ENCODE peak calls at places on chromosomes 16 and 17, in nine cellular contexts. H is endothelial cell of umbilical vein; B is CD4-positive, alpha-beta T cell; Q is mesenchymal stem cell; E is fibroblast of lung; G is breast epithelium; P is left ventricle myocardium inferior; D is tibial nerve; U is cardiac muscle cell. W is an unnamed sample.
A peak's percentile ranks its signal among the peaks of the same experiment; 100 is the strongest.

GRCh38 chr16:48098472-48098871 is 57.3 kb downstream of the ABCC12 start:
- DNase-seq in P (no peak), G (no peak), Q (no peak), E (peak; percentile 43), H (no peak), D (no peak), U (no peak), B (no peak), W (no peak)

GRCh38 chr16:67432491-67432890 is 1.6 kb downstream of the HSD11B2 start:
- DNase-seq in D (no peak), Q (no peak), G (no peak), B (no peak), P (no peak), E (no peak), U (no peak), H (no peak), W (no peak)

GRCh38 chr17:63426917-63427308 is 19.2 kb downstream of the CYB561 start:
- DNase-seq in E (no peak), B (no peak), P (no peak), H (no peak), Q (no peak), D (no peak), U (no peak), G (no peak), W (no peak)

GRCh38 chr16:67530013-67530939 is 1.6 kb downstream of the RIPOR1 start:
- DNase-seq in U (peak; percentile 85), B (peak; percentile 17), G (peak; percentile 57), E (peak; percentile 85), H (peak; percentile 48), P (peak; percentile 82), D (peak; percentile 58), Q (peak; percentile 87), W (peak; percentile 35)

GRCh38 chr17:57948555-57949420 is 6.4 kb downstream of the CUEDC1 start:
- DNase-seq in H (peak; percentile 43), B (no peak), P (no peak), U (peak; percentile 82), Q (peak; percentile 98), D (no peak), E (peak; percentile 98), G (no peak), W (no peak)

GRCh38 chr17:909642-910323 is 69.8 kb downstream of the NXN start:
- DNase-seq in H (no peak), Q (peak; percentile 60), B (no peak), P (no peak), U (peak; percentile 62), G (no peak), E (no peak), D (no peak), W (no peak)

GRCh38 chr17:74563358-74563757 is 4.0 kb downstream of the CD300H start:
- DNase-seq in E (no peak), G (no peak), B (no peak), D (no peak), U (no peak), H (no peak), P (no peak), Q (no peak), W (no peak)

GRCh38 chr17:75288784-75289121 is 480 bp downstream of the SLC25A19 start:
- DNase-seq in G (peak; percentile 46), E (no peak), U (no peak), Q (no peak), D (no peak), H (no peak), P (no peak), B (peak; percentile 28), W (no peak)

GRCh38 chr17:28524476-28525415 is 18.6 kb downstream of the FOXN1 start:
- DNase-seq in G (peak; percentile 61), B (no peak), H (no peak), U (peak; percentile 71), D (no peak), E (peak; percentile 74), P (no peak), Q (peak; percentile 67), W (peak; percentile 88)

GRCh38 chr16:80682435-80683070 is 121.8 kb downstream of the CDYL2 start:
- DNase-seq in H (no peak), U (peak; percentile 61), D (no peak), Q (no peak), P (no peak), E (peak; percentile 48), B (no peak), G (no peak), W (no peak)

GRCh38 chr16:4846503-4846900 is 586 bp downstream of the GLYR1 start:
- DNase-seq in H (peak; percentile 77), D (no peak), E (peak; percentile 66), U (peak; percentile 44), Q (peak; percentile 90), B (peak; percentile 10), G (peak; percentile 41), P (peak; percentile 31), W (peak; percentile 43)

GRCh38 chr17:55641559-55642160 is 81.0 kb downstream of the TMEM100 start:
- DNase-seq in E (peak; percentile 42), G (peak; percentile 26), D (peak; percentile 54), Q (peak; percentile 81), U (peak; percentile 85), P (peak; percentile 63), H (peak; percentile 77), B (no peak), W (peak; percentile 41)

GRCh38 chr17:37280841-37281240 is 94.9 kb upstream of the C17orf78 start:
- DNase-seq in H (no peak), U (no peak), G (no peak), P (no peak), B (no peak), E (peak; percentile 47), Q (no peak), D (no peak), W (no peak)

GRCh38 chr17:17156511-17156910 is 49.6 kb downstream of the PLD6 start:
- DNase-seq in G (no peak), B (no peak), P (no peak), E (peak; percentile 70), Q (no peak), U (peak; percentile 11), D (no peak), H (no peak), W (no peak)

GRCh38 chr17:65551641-65552040 is 9.8 kb downstream of the AXIN2 start:
- DNase-seq in G (no peak), Q (no peak), H (no peak), D (no peak), E (no peak), B (no peak), P (no peak), U (no peak), W (no peak)

GRCh38 chr17:75250009-75250471 is 11.4 kb downstream of the GGA3 start:
- DNase-seq in Q (peak; percentile 57), G (no peak), E (peak; percentile 42), B (peak; percentile 67), D (no peak), H (peak; percentile 85), P (no peak), U (peak; percentile 70), W (no peak)

GRCh38 chr17:82149401-82150099 is 51.5 kb upstream of the FASN start:
- DNase-seq in Q (peak; percentile 4), E (no peak), H (no peak), P (no peak), B (no peak), U (no peak), D (no peak), G (no peak), W (no peak)

GRCh38 chr16:86590501-86591144 is 12.3 kb downstream of the FOXL1 start:
- DNase-seq in P (no peak), H (peak; percentile 63), U (peak; percentile 69), D (no peak), G (no peak), B (no peak), E (peak; percentile 98), Q (peak; percentile 84), W (no peak)

GRCh38 chr17:17152385-17152784 is 53.7 kb downstream of the PLD6 start:
- DNase-seq in U (peak; percentile 15), E (peak; percentile 9), B (no peak), H (peak; percentile 13), G (no peak), D (no peak), P (peak; percentile 71), Q (no peak), W (no peak)

GRCh38 chr16:35480361-35480760 is 2020.9 kb downstream of the TP53TG3F start:
- DNase-seq in D (no peak), P (no peak), H (no peak), B (no peak), E (no peak), G (no peak), U (no peak), Q (no peak), W (no peak)
- H3K9me3 ChIP-seq in D (peaks cover 6% of the 10 kb centered on the region), P (peaks cover 24% of the 10 kb centered on the region), H (no peaks in the 10 kb centered on the region), B (peaks cover 4% of the 10 kb centered on the region), E (no peaks in the 10 kb centered on the region), G (no peaks in the 10 kb centered on the region), U (no peaks in the 10 kb centered on the region), Q (peaks cover 29% of the 10 kb centered on the region), W (no peaks in the 10 kb centered on the region)

DNA sequence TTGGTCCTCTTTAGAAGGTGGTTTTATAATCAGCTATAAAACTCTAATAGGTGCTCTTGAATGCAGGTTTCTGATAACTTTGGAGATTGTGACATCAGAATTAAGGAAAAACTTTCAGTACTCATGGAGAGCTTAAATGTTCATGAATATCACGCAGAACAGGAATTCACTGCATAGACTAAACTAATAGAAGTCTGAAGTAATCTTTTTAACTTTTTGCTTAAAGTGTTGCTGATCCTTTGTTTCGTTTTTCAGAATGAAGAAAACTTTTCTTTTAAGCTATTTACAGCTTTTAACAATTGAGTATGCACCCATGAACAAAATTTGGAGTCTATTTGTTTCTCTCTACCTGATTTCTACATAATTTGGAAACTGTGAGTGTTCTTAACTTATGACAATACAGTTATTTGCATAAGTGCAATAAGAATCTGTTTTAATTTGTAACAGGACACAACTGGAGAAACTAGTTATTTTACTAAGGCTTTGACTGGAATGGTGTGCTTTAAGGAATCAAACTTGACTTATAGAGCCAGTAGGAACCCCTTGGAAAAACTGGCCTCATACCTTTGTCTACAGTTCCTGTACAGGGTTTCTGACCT is 17.0 kb upstream of the TRIM25 start:
- DNase-seq in Q (no peak), G (no peak), B (no peak), P (no peak), E (no peak), H (no peak), U (no peak), D (no peak), W (no peak)
- H3K9me3 ChIP-seq in Q (peaks cover 18% of the 10 kb centered on the region), G (peaks cover 11% of the 10 kb centered on the region), B (no peaks in the 10 kb centered on the region), P (peaks cover 20% of the 10 kb centered on the region), E (no peaks in the 10 kb centered on the region), H (peaks cover 1% of the 10 kb centered on the region), U (peaks cover 3% of the 10 kb centered on the region), D (no peaks in the 10 kb centered on the region), W (no peaks in the 10 kb centered on the region)

DNA sequence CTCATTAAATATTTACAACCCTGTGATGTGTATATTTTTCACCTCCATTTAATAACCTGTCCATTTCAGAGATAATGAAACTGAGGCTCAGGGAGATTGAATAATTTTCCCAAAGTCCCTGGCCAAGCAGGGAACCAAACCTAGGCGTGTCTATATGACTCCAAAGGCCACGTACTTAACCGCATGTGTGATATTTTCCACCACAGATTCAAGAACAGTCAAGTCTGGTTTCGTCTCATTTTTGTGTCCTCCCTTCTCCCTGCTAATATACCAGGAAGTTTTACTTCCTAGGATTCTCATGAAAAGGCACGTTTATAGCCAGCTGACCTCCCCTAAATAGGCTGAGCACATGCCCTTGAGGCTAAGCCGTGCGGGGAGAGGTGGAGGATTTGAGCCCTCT is 15.3 kb downstream of the WFIKKN2 start:
- DNase-seq in G (no peak), D (no peak), P (no peak), U (no peak), H (no peak), B (no peak), E (no peak), Q (no peak), W (no peak)
- H3K9me3 ChIP-seq in G (no peaks in the 10 kb centered on the region), D (no peaks in the 10 kb centered on the region), P (no peaks in the 10 kb centered on the region), U (no peaks in the 10 kb centered on the region), H (no peaks in the 10 kb centered on the region), B (no peaks in the 10 kb centered on the region), E (no peaks in the 10 kb centered on the region), Q (no peaks in the 10 kb centered on the region), W (no peaks in the 10 kb centered on the region)

GRCh38 chr17:40760105-40761016 is 5.2 kb upstream of the KRT25 start:
- DNase-seq in P (no peak), D (no peak), B (no peak), E (no peak), U (no peak), Q (no peak), H (no peak), G (no peak), W (no peak)
- H3K9me3 ChIP-seq in P (peaks cover 81% of the 10 kb centered on the region), D (peaks cover 63% of the 10 kb centered on the region), B (peaks cover 50% of the 10 kb centered on the region), E (no peaks in the 10 kb centered on the region), U (no peaks in the 10 kb centered on the region), Q (peaks cover 76% of the 10 kb centered on the region), H (no peaks in the 10 kb centered on the region), G (peaks cover 55% of the 10 kb centered on the region), W (no peaks in the 10 kb centered on the region)